ENCODE peak calls at places on chromosomes 1 and 21, in six cellular contexts. O is stomach, G is H1, C is GM23338, E is K562, V is sigmoid colon. N is an unnamed sample.

GRCh38 chr1:25913166-25913565 is 6.9 kb upstream of the STMN1 start:
- DNase-seq in O (no peak), G (no peak), C (no peak), E (no peak), V (no peak), N (no peak)

GRCh38 chr21:37770496-37770895 is 145.8 kb downstream of the KCNJ6 start:
- DNase-seq in O (no peak), G (no peak), C (no peak), E (no peak), V (no peak), N (no peak)

GRCh38 chr1:183374825-183375224 is 43.4 kb downstream of the NMNAT2 start:
- DNase-seq in O (no peak), G (no peak), C (peak; percentile 24), E (no peak), V (no peak), N (no peak)

GRCh38 chr1:227197064-227197463 is 121.2 kb downstream of the CDC42BPA start:
- DNase-seq in O (no peak), G (no peak), C (no peak), E (no peak), V (no peak), N (no peak)

GRCh38 chr1:85846706-85847105 is 138.5 kb upstream of the ZNHIT6 start:
- DNase-seq in O (no peak), G (no peak), C (no peak), E (no peak), V (no peak), N (no peak)

GRCh38 chr1:41804176-41804575 is 114.5 kb downstream of the HIVEP3 start:
- DNase-seq in O (no peak), G (no peak), C (no peak), E (no peak), V (no peak), N (no peak)

GRCh38 chr1:219326843-219327242 is 153.2 kb downstream of the LYPLAL1 start:
- DNase-seq in O (no peak), G (no peak), C (no peak), E (no peak), V (no peak), N (peak; percentile 4)

GRCh38 chr1:108601708-108602410 is 42.0 kb downstream of the EEIG2 start:
- DNase-seq in O (no peak), G (no peak), C (no peak), E (no peak), V (no peak), N (no peak)

GRCh38 chr1:173062156-173062938 is 11.6 kb upstream of the TNFSF18 start:
- DNase-seq in O (no peak), G (no peak), C (no peak), E (no peak), V (no peak), N (no peak)

GRCh38 chr21:28537371-28538079 is 455.2 kb downstream of the LTN1 start:
- DNase-seq in O (no peak), G (no peak), C (no peak), E (no peak), V (no peak), N (no peak)

GRCh38 chr21:45768011-45768740 is 124.7 kb downstream of the PCBP3 start:
- DNase-seq in O (no peak), G (no peak), C (no peak), E (no peak), V (no peak), N (no peak)

GRCh38 chr21:42650441-42651421 is 2.7 kb upstream of the PDE9A start:
- DNase-seq in O (no peak), G (no peak), C (no peak), E (no peak), V (peak; percentile 60), N (no peak)

GRCh38 chr1:97902067-97902466 is 18.8 kb downstream of the DPYD start:
- DNase-seq in O (no peak), G (no peak), C (no peak), E (no peak), V (no peak), N (no peak)

GRCh38 chr1:51488372-51489050 is 30.6 kb downstream of the EPS15 start:
- DNase-seq in O (no peak), G (no peak), C (peak; percentile 2), E (no peak), V (no peak), N (no peak)

GRCh38 chr1:39167632-39168209 is 36.8 kb upstream of the MACF1 start:
- DNase-seq in O (no peak), G (no peak), C (no peak), E (peak; percentile 95), V (no peak), N (peak; percentile 75)

GRCh38 chr1:39170731-39171375 is 33.6 kb upstream of the MACF1 start:
- DNase-seq in O (no peak), G (no peak), C (peak; percentile 84), E (peak; percentile 39), V (no peak), N (peak; percentile 60)

GRCh38 chr1:39165488-39165887 is 39.0 kb upstream of the MACF1 start:
- DNase-seq in O (no peak), G (no peak), C (no peak), E (no peak), V (no peak), N (no peak)

GRCh38 chr1:39165049-39165448 is 39.4 kb upstream of the MACF1 start:
- DNase-seq in O (no peak), G (no peak), C (no peak), E (no peak), V (no peak), N (no peak)

GRCh38 chr1:39168301-39169080 is 36.0 kb upstream of the MACF1 start:
- DNase-seq in O (no peak), G (no peak), C (no peak), E (no peak), V (no peak), N (no peak)
- H3K4me1 ChIP-seq in O (peaks cover 48% of the 10 kb centered on the region), G (peaks cover 27% of the 10 kb centered on the region), C (peaks cover 62% of the 10 kb centered on the region), E (peaks cover 64% of the 10 kb centered on the region), V (peaks cover 84% of the 10 kb centered on the region), N (peaks cover 68% of the 10 kb centered on the region)

DNA sequence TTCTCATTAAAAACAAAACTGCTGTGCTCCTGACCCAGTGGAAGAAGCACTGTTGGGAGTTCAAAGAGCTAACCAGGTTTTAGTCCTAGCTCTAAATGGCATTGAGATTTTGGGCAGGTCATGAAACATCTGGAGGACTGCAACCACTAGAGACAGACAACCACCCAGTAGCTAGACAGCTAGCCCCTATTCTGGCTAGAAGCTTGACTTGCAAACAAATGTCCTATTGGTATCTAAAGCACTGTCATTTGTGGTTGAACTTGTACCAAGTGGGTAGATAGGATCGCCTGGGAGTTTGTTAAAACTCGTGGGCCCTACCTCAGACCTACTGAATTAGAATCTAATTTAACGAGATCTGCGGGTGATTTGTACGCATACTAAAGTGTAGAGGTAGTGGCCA is 6.9 kb downstream of the RPL11 start:
- DNase-seq in O (no peak), G (no peak), C (peak; percentile 13), E (no peak), V (no peak), N (no peak)
- TF ChIP-seq POLR2AphosphoS5 in O (no peak), G (peak; percentile 76), C (no peak), E (peak; percentile 48), V (no peak), N (no peak)

GRCh38 chr1:234721476-234722266 is 111.7 kb upstream of the IRF2BP2 start:
- DNase-seq in O (peak; percentile 78), G (no peak), C (no peak), E (no peak), V (peak; percentile 92), N (no peak)
- H3K4me1 ChIP-seq in O (peaks cover 90% of the 10 kb centered on the region), G (peaks cover 10% of the 10 kb centered on the region), C (peaks cover 31% of the 10 kb centered on the region), E (peaks cover 65% of the 10 kb centered on the region), V (peaks cover 95% of the 10 kb centered on the region), N (peaks cover 93% of the 10 kb centered on the region)

GRCh38 chr1:1625824-1626206 is 6.2 kb upstream of the MMP23B start:
- DNase-seq in O (no peak), G (no peak), C (no peak), E (no peak), V (no peak), N (no peak)

GRCh38 chr1:1623631-1624442 is 8.1 kb upstream of the MMP23B start:
- DNase-seq in O (no peak), G (no peak), C (no peak), E (no peak), V (no peak), N (peak; percentile 79)

GRCh38 chr1:1624443-1625403 is 7.2 kb upstream of the MMP23B start:
- DNase-seq in O (no peak), G (peak; percentile 49), C (no peak), E (peak; percentile 53), V (no peak), N (no peak)

GRCh38 chr1:1626207-1627141 is 5.5 kb upstream of the MMP23B start:
- DNase-seq in O (no peak), G (peak; percentile 46), C (no peak), E (no peak), V (peak; percentile 64), N (no peak)

DNA sequence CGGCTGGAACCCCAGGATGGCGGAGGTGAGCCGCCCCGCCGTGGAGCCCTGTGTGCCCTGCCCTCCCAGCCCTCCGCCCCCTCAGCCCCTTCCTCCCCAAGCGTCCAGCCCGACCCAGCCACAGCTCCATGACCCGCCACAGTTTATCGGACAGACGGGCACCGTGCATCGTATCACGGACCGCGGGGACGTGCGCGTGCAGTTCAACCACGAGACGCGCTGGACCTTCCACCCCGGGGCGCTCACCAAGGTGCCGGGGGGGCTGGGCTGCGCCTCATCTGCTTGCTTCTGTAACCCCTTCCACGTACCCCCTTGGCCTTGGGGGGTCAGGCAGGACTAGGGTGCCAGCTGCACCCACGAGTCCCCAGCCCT is 6.6 kb upstream of the MMP23B start:
- DNase-seq in O (no peak), G (no peak), C (no peak), E (no peak), V (no peak), N (no peak)
- TF ChIP-seq POLR2AphosphoS5 in O (no peak), G (no peak), C (no peak), E (no peak), V (no peak), N (no peak)

GRCh38 chr1:161199506-161200119 is 759 bp upstream of the ADAMTS4 start:
- DNase-seq in O (no peak), G (no peak), C (peak; percentile 31), E (peak; percentile 16), V (no peak), N (no peak)
- H3K4me1 ChIP-seq in O (peaks cover 27% of the 10 kb centered on the region), G (peaks cover 23% of the 10 kb centered on the region), C (peaks cover 56% of the 10 kb centered on the region), E (peaks cover 68% of the 10 kb centered on the region), V (peaks cover 87% of the 10 kb centered on the region), N (peaks cover 59% of the 10 kb centered on the region)

DNA sequence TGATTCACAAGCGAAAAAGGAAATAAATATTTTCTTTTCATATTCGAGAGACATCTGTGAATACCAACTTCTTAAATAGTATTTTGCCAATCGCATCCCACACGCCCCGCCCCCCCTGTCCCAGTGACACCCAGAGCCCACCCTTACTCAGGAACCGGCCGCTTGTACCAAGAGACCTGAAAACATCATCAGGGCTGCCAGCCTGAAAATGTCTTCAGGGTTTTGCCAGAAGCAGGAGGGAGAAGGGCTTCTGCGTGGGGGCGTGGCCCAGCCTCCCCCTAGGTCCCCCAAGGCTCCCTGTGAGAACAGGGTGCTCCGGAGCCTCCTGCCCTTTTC is 126.4 kb downstream of the PRDM16 start:
- DNase-seq in O (no peak), G (no peak), C (no peak), E (no peak), V (no peak), N (no peak)
- TF ChIP-seq POLR2AphosphoS5 in O (no peak), G (no peak), C (no peak), E (no peak), V (no peak), N (no peak)

N was measured in upper lobe of left lung.